ENCODE peak calls at places on chromosomes 1 and 21, in nine cellular contexts. One of them, this sample, is unnamed.

GRCh38 chr1:213250041-213250440 is 199.0 kb downstream of the RPS6KC1 start:
- DNase-seq in brain microvascular endothelial cell: no peak
- DNase-seq in Peyer's patch: no peak
- DNase-seq in K562: no peak
- DNase-seq in AG04450: no peak
- DNase-seq in CD4-positive, CD25-positive, alpha-beta regulatory T cell: no peak
- DNase-seq in NB4: no peak
- DNase-seq in AG09309: no peak
- DNase-seq in GM23248: no peak
- DNase-seq in this sample: no peak

GRCh38 chr1:55443175-55443933 is 228.2 kb upstream of the USP24 start:
- DNase-seq in GM23248: peak; percentile 99
- DNase-seq in Peyer's patch: no peak
- DNase-seq in AG09309: peak; percentile 99
- DNase-seq in CD4-positive, CD25-positive, alpha-beta regulatory T cell: no peak
- DNase-seq in brain microvascular endothelial cell: peak; percentile 97
- DNase-seq in AG04450: peak; percentile 96
- DNase-seq in NB4: no peak
- DNase-seq in K562: no peak
- DNase-seq in this sample: peak; percentile 98

GRCh38 chr1:225201447-225201846 is 226.4 kb downstream of the LBR start:
- DNase-seq in CD4-positive, CD25-positive, alpha-beta regulatory T cell: no peak
- DNase-seq in brain microvascular endothelial cell: no peak
- DNase-seq in AG09309: no peak
- DNase-seq in GM23248: no peak
- DNase-seq in K562: no peak
- DNase-seq in AG04450: no peak
- DNase-seq in Peyer's patch: no peak
- DNase-seq in NB4: no peak
- DNase-seq in this sample: no peak

GRCh38 chr21:45898781-45899180 is 82.8 kb upstream of the COL6A1 start:
- DNase-seq in K562: no peak
- DNase-seq in brain microvascular endothelial cell: no peak
- DNase-seq in AG04450: no peak
- DNase-seq in Peyer's patch: no peak
- DNase-seq in CD4-positive, CD25-positive, alpha-beta regulatory T cell: no peak
- DNase-seq in NB4: no peak
- DNase-seq in AG09309: no peak
- DNase-seq in GM23248: no peak
- DNase-seq in this sample: no peak

GRCh38 chr21:46077674-46078101 is 20.2 kb upstream of the COL6A2 start:
- DNase-seq in AG09309: no peak
- DNase-seq in GM23248: no peak
- DNase-seq in NB4: no peak
- DNase-seq in brain microvascular endothelial cell: no peak
- DNase-seq in AG04450: no peak
- DNase-seq in K562: no peak
- DNase-seq in Peyer's patch: peak; percentile 27
- DNase-seq in CD4-positive, CD25-positive, alpha-beta regulatory T cell: no peak
- DNase-seq in this sample: no peak

GRCh38 chr1:180151508-180151907 is 3.2 kb upstream of the QSOX1 start:
- DNase-seq in GM23248: peak; percentile 81
- DNase-seq in NB4: no peak
- DNase-seq in CD4-positive, CD25-positive, alpha-beta regulatory T cell: no peak
- DNase-seq in brain microvascular endothelial cell: peak; percentile 78
- DNase-seq in AG04450: peak; percentile 86
- DNase-seq in AG09309: peak; percentile 67
- DNase-seq in Peyer's patch: no peak
- DNase-seq in K562: no peak
- DNase-seq in this sample: peak; percentile 89

GRCh38 chr1:154351363-154352068 is 26.2 kb downstream of the ATP8B2 start:
- DNase-seq in CD4-positive, CD25-positive, alpha-beta regulatory T cell: no peak
- DNase-seq in NB4: no peak
- DNase-seq in AG04450: no peak
- DNase-seq in AG09309: no peak
- DNase-seq in brain microvascular endothelial cell: no peak
- DNase-seq in K562: no peak
- DNase-seq in GM23248: no peak
- DNase-seq in Peyer's patch: no peak
- DNase-seq in this sample: no peak

GRCh38 chr1:228163004-228163753 is 2.4 kb upstream of the IBA57 start:
- DNase-seq in brain microvascular endothelial cell: peak; percentile 32
- DNase-seq in Peyer's patch: no peak
- DNase-seq in K562: no peak
- DNase-seq in AG04450: no peak
- DNase-seq in AG09309: no peak
- DNase-seq in GM23248: peak; percentile 52
- DNase-seq in NB4: no peak
- DNase-seq in CD4-positive, CD25-positive, alpha-beta regulatory T cell: no peak
- DNase-seq in this sample: no peak

GRCh38 chr21:46158666-46159300 is 3.4 kb upstream of the FTCD start:
- DNase-seq in AG04450: no peak
- DNase-seq in GM23248: no peak
- DNase-seq in AG09309: no peak
- DNase-seq in CD4-positive, CD25-positive, alpha-beta regulatory T cell: no peak
- DNase-seq in NB4: no peak
- DNase-seq in Peyer's patch: peak; percentile 35
- DNase-seq in brain microvascular endothelial cell: no peak
- DNase-seq in K562: no peak
- DNase-seq in this sample: no peak

GRCh38 chr21:43667191-43667904 is 8.0 kb downstream of the RRP1B start:
- DNase-seq in CD4-positive, CD25-positive, alpha-beta regulatory T cell: no peak
- DNase-seq in K562: no peak
- DNase-seq in AG04450: no peak
- DNase-seq in brain microvascular endothelial cell: peak; percentile 64
- DNase-seq in GM23248: peak; percentile 72
- DNase-seq in AG09309: peak; percentile 70
- DNase-seq in Peyer's patch: no peak
- DNase-seq in NB4: peak; percentile 83
- DNase-seq in this sample: peak; percentile 72

GRCh38 chr21:35475768-35476167 is 426.7 kb upstream of the RUNX1 start:
- DNase-seq in AG09309: peak; percentile 51
- DNase-seq in brain microvascular endothelial cell: peak; percentile 65
- DNase-seq in Peyer's patch: no peak
- DNase-seq in GM23248: peak; percentile 54
- DNase-seq in CD4-positive, CD25-positive, alpha-beta regulatory T cell: no peak
- DNase-seq in NB4: peak; percentile 86
- DNase-seq in AG04450: no peak
- DNase-seq in K562: no peak
- DNase-seq in this sample: peak; percentile 71

GRCh38 chr1:177589166-177589565 is 380.7 kb downstream of the SEC16B start:
- DNase-seq in NB4: no peak
- DNase-seq in AG09309: no peak
- DNase-seq in CD4-positive, CD25-positive, alpha-beta regulatory T cell: no peak
- DNase-seq in GM23248: no peak
- DNase-seq in brain microvascular endothelial cell: no peak
- DNase-seq in K562: no peak
- DNase-seq in AG04450: no peak
- DNase-seq in Peyer's patch: no peak
- DNase-seq in this sample: no peak

GRCh38 chr1:2784854-2785630 is 16.5 kb downstream of the TTC34 start:
- DNase-seq in GM23248: no peak
- DNase-seq in NB4: no peak
- DNase-seq in AG09309: no peak
- DNase-seq in Peyer's patch: peak; percentile 36
- DNase-seq in CD4-positive, CD25-positive, alpha-beta regulatory T cell: no peak
- DNase-seq in AG04450: no peak
- DNase-seq in K562: no peak
- DNase-seq in brain microvascular endothelial cell: no peak
- DNase-seq in this sample: no peak

GRCh38 chr1:44830900-44831304 is 12.2 kb downstream of the PTCH2 start:
- DNase-seq in Peyer's patch: no peak
- DNase-seq in brain microvascular endothelial cell: no peak
- DNase-seq in NB4: no peak
- DNase-seq in K562: peak; percentile 73
- DNase-seq in AG04450: no peak
- DNase-seq in GM23248: no peak
- DNase-seq in CD4-positive, CD25-positive, alpha-beta regulatory T cell: no peak
- DNase-seq in AG09309: no peak
- DNase-seq in this sample: no peak

GRCh38 chr1:37705399-37705798 is 13.1 kb downstream of the CDCA8 start:
- DNase-seq in brain microvascular endothelial cell: no peak
- DNase-seq in AG09309: no peak
- DNase-seq in GM23248: peak; percentile 67
- DNase-seq in CD4-positive, CD25-positive, alpha-beta regulatory T cell: no peak
- DNase-seq in NB4: no peak
- DNase-seq in AG04450: no peak
- DNase-seq in Peyer's patch: no peak
- DNase-seq in K562: no peak
- DNase-seq in this sample: peak; percentile 6
- H3K4me3 ChIP-seq in brain microvascular endothelial cell: no peak overlapping the region
- H3K4me3 ChIP-seq in AG09309: no peak overlapping the region
- H3K4me3 ChIP-seq in GM23248: peak overlapping the region; percentile 12
- H3K4me3 ChIP-seq in CD4-positive, CD25-positive, alpha-beta regulatory T cell: no peak overlapping the region
- H3K4me3 ChIP-seq in NB4: no peak overlapping the region
- H3K4me3 ChIP-seq in AG04450: no peak overlapping the region
- H3K4me3 ChIP-seq in Peyer's patch: no peak overlapping the region
- H3K4me3 ChIP-seq in K562: no peak overlapping the region
- H3K4me3 ChIP-seq in this sample: no peak overlapping the region

GRCh38 chr1:78607944-78608343 is 12.3 kb upstream of the IFI44L start:
- DNase-seq in GM23248: no peak
- DNase-seq in NB4: no peak
- DNase-seq in CD4-positive, CD25-positive, alpha-beta regulatory T cell: no peak
- DNase-seq in AG04450: no peak
- DNase-seq in Peyer's patch: no peak
- DNase-seq in brain microvascular endothelial cell: no peak
- DNase-seq in AG09309: no peak
- DNase-seq in K562: no peak
- DNase-seq in this sample: no peak

GRCh38 chr1:78606274-78606673 is 14.0 kb upstream of the IFI44L start:
- DNase-seq in AG04450: no peak
- DNase-seq in CD4-positive, CD25-positive, alpha-beta regulatory T cell: no peak
- DNase-seq in GM23248: no peak
- DNase-seq in Peyer's patch: no peak
- DNase-seq in K562: no peak
- DNase-seq in NB4: no peak
- DNase-seq in brain microvascular endothelial cell: no peak
- DNase-seq in AG09309: no peak
- DNase-seq in this sample: no peak

GRCh38 chr1:78603206-78603605 is 17.0 kb upstream of the IFI44L start:
- DNase-seq in AG09309: no peak
- DNase-seq in CD4-positive, CD25-positive, alpha-beta regulatory T cell: no peak
- DNase-seq in AG04450: no peak
- DNase-seq in GM23248: no peak
- DNase-seq in brain microvascular endothelial cell: no peak
- DNase-seq in NB4: no peak
- DNase-seq in Peyer's patch: no peak
- DNase-seq in K562: no peak
- DNase-seq in this sample: peak; percentile 45

GRCh38 chr1:78604643-78605042 is 15.6 kb upstream of the IFI44L start:
- DNase-seq in AG04450: no peak
- DNase-seq in GM23248: no peak
- DNase-seq in NB4: no peak
- DNase-seq in Peyer's patch: no peak
- DNase-seq in brain microvascular endothelial cell: no peak
- DNase-seq in K562: no peak
- DNase-seq in CD4-positive, CD25-positive, alpha-beta regulatory T cell: no peak
- DNase-seq in AG09309: no peak
- DNase-seq in this sample: no peak

GRCh38 chr1:78607334-78607927 is 12.8 kb upstream of the IFI44L start:
- DNase-seq in K562: peak; percentile 9
- DNase-seq in CD4-positive, CD25-positive, alpha-beta regulatory T cell: no peak
- DNase-seq in AG09309: no peak
- DNase-seq in AG04450: no peak
- DNase-seq in GM23248: peak; percentile 57
- DNase-seq in NB4: peak; percentile 23
- DNase-seq in Peyer's patch: no peak
- DNase-seq in brain microvascular endothelial cell: no peak
- DNase-seq in this sample: peak; percentile 72
- H3K4me3 ChIP-seq in K562: no peak overlapping the region
- H3K4me3 ChIP-seq in CD4-positive, CD25-positive, alpha-beta regulatory T cell: no peak overlapping the region
- H3K4me3 ChIP-seq in AG09309: no peak overlapping the region
- H3K4me3 ChIP-seq in AG04450: no peak overlapping the region
- H3K4me3 ChIP-seq in GM23248: no peak overlapping the region
- H3K4me3 ChIP-seq in NB4: no peak overlapping the region
- H3K4me3 ChIP-seq in Peyer's patch: no peak overlapping the region
- H3K4me3 ChIP-seq in brain microvascular endothelial cell: no peak overlapping the region
- H3K4me3 ChIP-seq in this sample: no peak overlapping the region

GRCh38 chr21:41506005-41506404 is 2.0 kb downstream of the TMPRSS2 start:
- DNase-seq in NB4: no peak
- DNase-seq in AG04450: no peak
- DNase-seq in CD4-positive, CD25-positive, alpha-beta regulatory T cell: no peak
- DNase-seq in Peyer's patch: no peak
- DNase-seq in AG09309: no peak
- DNase-seq in brain microvascular endothelial cell: no peak
- DNase-seq in K562: no peak
- DNase-seq in GM23248: no peak
- DNase-seq in this sample: no peak

GRCh38 chr21:41501919-41502318 is 6.0 kb downstream of the TMPRSS2 start:
- DNase-seq in NB4: no peak
- DNase-seq in AG04450: no peak
- DNase-seq in GM23248: peak; percentile 21
- DNase-seq in CD4-positive, CD25-positive, alpha-beta regulatory T cell: no peak
- DNase-seq in brain microvascular endothelial cell: no peak
- DNase-seq in Peyer's patch: no peak
- DNase-seq in K562: no peak
- DNase-seq in AG09309: no peak
- DNase-seq in this sample: no peak

GRCh38 chr21:41504030-41504429 is 3.9 kb downstream of the TMPRSS2 start:
- DNase-seq in NB4: no peak
- DNase-seq in K562: no peak
- DNase-seq in AG09309: no peak
- DNase-seq in CD4-positive, CD25-positive, alpha-beta regulatory T cell: no peak
- DNase-seq in Peyer's patch: no peak
- DNase-seq in GM23248: no peak
- DNase-seq in AG04450: no peak
- DNase-seq in brain microvascular endothelial cell: no peak
- DNase-seq in this sample: no peak

GRCh38 chr21:41500931-41501381 is 7.0 kb downstream of the TMPRSS2 start:
- DNase-seq in AG09309: no peak
- DNase-seq in brain microvascular endothelial cell: no peak
- DNase-seq in Peyer's patch: peak; percentile 74
- DNase-seq in NB4: no peak
- DNase-seq in K562: no peak
- DNase-seq in GM23248: no peak
- DNase-seq in AG04450: no peak
- DNase-seq in CD4-positive, CD25-positive, alpha-beta regulatory T cell: no peak
- DNase-seq in this sample: no peak

DNA sequence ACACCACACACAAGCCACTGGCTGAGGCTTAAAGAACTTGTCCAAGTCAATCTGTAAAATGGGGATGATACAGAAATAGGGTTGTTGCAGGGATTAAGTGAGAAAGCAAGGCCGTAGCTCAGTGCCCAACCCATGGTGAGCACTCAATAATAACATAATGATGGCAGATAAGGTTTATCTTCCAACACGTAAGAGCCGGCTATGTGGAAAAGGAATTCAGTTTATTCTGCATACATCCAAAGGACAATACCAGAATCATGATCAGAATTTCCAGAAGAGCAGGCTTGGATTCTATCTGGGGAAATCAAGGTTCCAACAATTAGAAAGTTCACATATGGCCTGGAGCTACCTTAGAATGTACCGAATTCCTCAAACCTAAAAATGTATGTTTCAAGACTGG is 4.6 kb downstream of the TMPRSS2 start:
- DNase-seq in AG04450: no peak
- DNase-seq in AG09309: no peak
- DNase-seq in NB4: no peak
- DNase-seq in CD4-positive, CD25-positive, alpha-beta regulatory T cell: no peak
- DNase-seq in brain microvascular endothelial cell: no peak
- DNase-seq in Peyer's patch: no peak
- DNase-seq in K562: no peak
- DNase-seq in GM23248: no peak
- DNase-seq in this sample: no peak
- H3K4me3 ChIP-seq in AG04450: no peak overlapping the region
- H3K4me3 ChIP-seq in AG09309: no peak overlapping the region
- H3K4me3 ChIP-seq in NB4: no peak overlapping the region
- H3K4me3 ChIP-seq in CD4-positive, CD25-positive, alpha-beta regulatory T cell: no peak overlapping the region
- H3K4me3 ChIP-seq in brain microvascular endothelial cell: no peak overlapping the region
- H3K4me3 ChIP-seq in Peyer's patch: no peak overlapping the region
- H3K4me3 ChIP-seq in K562: no peak overlapping the region
- H3K4me3 ChIP-seq in GM23248: no peak overlapping the region
- H3K4me3 ChIP-seq in this sample: no peak overlapping the region

GRCh38 chr1:93689521-93690223 is 8.0 kb upstream of the BCAR3 start:
- DNase-seq in NB4: no peak
- DNase-seq in K562: no peak
- DNase-seq in Peyer's patch: no peak
- DNase-seq in CD4-positive, CD25-positive, alpha-beta regulatory T cell: no peak
- DNase-seq in AG09309: no peak
- DNase-seq in AG04450: no peak
- DNase-seq in brain microvascular endothelial cell: no peak
- DNase-seq in GM23248: no peak
- DNase-seq in this sample: no peak
- H3K4me3 ChIP-seq in NB4: no peak overlapping the region
- H3K4me3 ChIP-seq in K562: no peak overlapping the region
- H3K4me3 ChIP-seq in Peyer's patch: no peak overlapping the region
- H3K4me3 ChIP-seq in CD4-positive, CD25-positive, alpha-beta regulatory T cell: no peak overlapping the region
- H3K4me3 ChIP-seq in AG09309: no peak overlapping the region
- H3K4me3 ChIP-seq in AG04450: no peak overlapping the region
- H3K4me3 ChIP-seq in brain microvascular endothelial cell: no peak overlapping the region
- H3K4me3 ChIP-seq in GM23248: no peak overlapping the region
- H3K4me3 ChIP-seq in this sample: no peak overlapping the region

This sample was measured in fibroblast of lung.